ENCODE peak calls at places on chromosome 22, in seven cellular contexts. S is H9, E is mesendoderm, B is IMR-90, Q is neuronal stem cell, A is mesenchymal stem cell, U is trophoblast cell. P is an unnamed sample.

GRCh38 chr22:41480397-41480735 is 11.4 kb downstream of the ACO2 start:
- DNase-seq in S (no peak), E (no peak), B (peak), Q (no peak), A (no peak), U (no peak), P (no peak)

GRCh38 chr22:39236321-39237275 is 8.2 kb downstream of the PDGFB start:
- DNase-seq in S (no peak), E (no peak), B (no peak), Q (no peak), A (no peak), U (peak), P (no peak)

GRCh38 chr22:48755332-48755949 is 1072.2 kb downstream of the BRD1 start:
- DNase-seq in S (no peak), E (no peak), B (no peak), Q (no peak), A (no peak), U (no peak), P (no peak)

GRCh38 chr22:45308624-45309421 is 911 bp upstream of the FAM118A start:
- DNase-seq in S (no peak), E (peak), B (no peak), Q (no peak), A (no peak), U (no peak), P (peak)

GRCh38 chr22:49073873-49074417 is 753.7 kb downstream of the BRD1 start:
- DNase-seq in S (no peak), E (no peak), B (no peak), Q (no peak), A (no peak), U (no peak), P (no peak)

GRCh38 chr22:49016909-49017768 is 810.5 kb downstream of the BRD1 start:
- DNase-seq in S (peak), E (no peak), B (no peak), Q (no peak), A (no peak), U (no peak), P (peak)

GRCh38 chr22:17115927-17116326 is 5.2 kb downstream of the TMEM121B start:
- DNase-seq in S (no peak), E (no peak), B (no peak), Q (no peak), A (no peak), U (no peak), P (no peak)

GRCh38 chr22:42263944-42264343 is 6.5 kb downstream of the TCF20 start:
- DNase-seq in S (no peak), E (no peak), B (no peak), Q (no peak), A (no peak), U (no peak), P (no peak)

GRCh38 chr22:40196628-40197027 is 18.9 kb downstream of the TNRC6B start:
- DNase-seq in S (no peak), E (no peak), B (peak), Q (no peak), A (peak), U (no peak), P (no peak)

GRCh38 chr22:47136671-47137070 is 374.2 kb downstream of the TBC1D22A start:
- DNase-seq in S (no peak), E (no peak), B (no peak), Q (no peak), A (no peak), U (no peak), P (no peak)

GRCh38 chr22:32620992-32621391 is 146.4 kb downstream of the FBXO7 start:
- DNase-seq in S (no peak), E (peak), B (no peak), Q (no peak), A (no peak), U (peak), P (no peak)

GRCh38 chr22:48088226-48088625 is 1325.8 kb downstream of the TBC1D22A start:
- DNase-seq in S (no peak), E (no peak), B (no peak), Q (no peak), A (no peak), U (no peak), P (no peak)

GRCh38 chr22:27252282-27253049 is 549.1 kb downstream of the MN1 start:
- DNase-seq in S (no peak), E (no peak), B (peak), Q (no peak), A (peak), U (peak), P (no peak)

GRCh38 chr22:19912236-19912999 is 29.2 kb upstream of the COMT start:
- DNase-seq in S (peak), E (no peak), B (no peak), Q (no peak), A (no peak), U (no peak), P (no peak)

GRCh38 chr22:32474635-32475427 is at the start of gene FBXO7:
- DNase-seq in S (peak), E (peak), B (peak), Q (peak), A (peak), U (peak), P (peak)

DNA sequence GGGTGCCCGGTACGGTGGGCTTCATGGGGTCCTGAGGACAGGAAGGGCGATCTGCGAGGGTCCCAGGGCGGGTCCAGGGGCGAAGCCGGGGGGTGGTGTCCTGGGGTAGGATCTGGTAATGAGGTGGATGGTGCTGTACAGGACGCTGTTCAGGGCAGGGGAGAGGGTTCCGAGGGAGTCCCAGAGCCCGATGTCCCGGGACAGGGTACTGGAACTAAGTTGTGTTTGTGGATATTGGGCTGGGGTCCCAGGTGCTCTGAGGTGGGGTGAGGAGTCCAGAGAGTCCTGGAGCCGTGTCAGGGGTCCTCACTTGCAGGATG is 426 bp downstream of the LZTR1 start:
- DNase-seq in S (no peak), E (no peak), B (no peak), Q (no peak), A (no peak), U (no peak), P (no peak)
- H3K9ac ChIP-seq in S (peak), E (peak), B (peak), Q (peak), A (peak), U (peak), P (peak)

GRCh38 chr22:35170716-35171697 is 86.3 kb upstream of the HMGXB4 start:
- DNase-seq in S (no peak), E (peak), B (no peak), Q (no peak), A (no peak), U (no peak), P (no peak)
- H2AK5ac ChIP-seq in S (no peak), E (no peak), B (no peak), Q (no peak), A (no peak), U (no peak), P (no peak)

DNA sequence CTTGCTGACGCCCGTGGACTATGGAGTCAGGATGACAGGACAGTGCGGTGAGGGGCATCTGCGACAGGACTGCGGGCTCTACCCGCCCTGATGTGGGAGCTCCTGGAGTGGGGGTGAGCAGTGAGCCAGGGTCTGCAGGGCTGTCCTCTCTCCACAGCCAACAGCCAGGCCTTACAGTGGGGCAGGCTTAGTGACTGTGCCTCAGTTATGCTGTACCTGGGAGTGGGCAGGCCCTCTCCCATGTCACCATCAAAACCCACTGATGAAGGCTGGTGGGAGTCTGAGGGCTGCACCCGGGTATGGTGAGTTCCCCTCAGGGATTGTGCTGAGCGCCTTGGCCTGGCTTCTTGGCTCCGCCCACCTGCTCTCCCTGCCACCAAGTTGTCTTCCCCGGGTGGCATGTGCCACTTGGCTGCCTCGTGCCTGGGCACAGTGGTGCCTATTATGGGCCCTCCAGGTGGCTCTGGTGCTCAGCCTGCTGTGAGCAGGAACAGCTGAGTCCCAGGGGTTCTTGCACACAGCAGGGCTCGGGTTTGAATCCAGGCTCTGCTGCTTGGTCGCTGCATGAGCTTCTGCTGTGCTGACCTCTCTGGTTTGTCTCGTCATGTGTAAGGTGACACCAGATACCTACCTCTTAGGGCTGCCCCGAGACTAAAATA is 4.1 kb upstream of the TRIOBP start:
- DNase-seq in S (no peak), E (no peak), B (no peak), Q (no peak), A (no peak), U (no peak), P (no peak)
- H3K9ac ChIP-seq in S (no peak), E (no peak), B (no peak), Q (no peak), A (no peak), U (no peak), P (no peak)

GRCh38 chr22:23882370-23882769 is 11.8 kb upstream of the MIF start:
- DNase-seq in S (no peak), E (no peak), B (no peak), Q (no peak), A (no peak), U (no peak), P (no peak)
- H2AK5ac ChIP-seq in S (no peak), E (no peak), B (no peak), Q (peak), A (no peak), U (no peak), P (no peak)

DNA sequence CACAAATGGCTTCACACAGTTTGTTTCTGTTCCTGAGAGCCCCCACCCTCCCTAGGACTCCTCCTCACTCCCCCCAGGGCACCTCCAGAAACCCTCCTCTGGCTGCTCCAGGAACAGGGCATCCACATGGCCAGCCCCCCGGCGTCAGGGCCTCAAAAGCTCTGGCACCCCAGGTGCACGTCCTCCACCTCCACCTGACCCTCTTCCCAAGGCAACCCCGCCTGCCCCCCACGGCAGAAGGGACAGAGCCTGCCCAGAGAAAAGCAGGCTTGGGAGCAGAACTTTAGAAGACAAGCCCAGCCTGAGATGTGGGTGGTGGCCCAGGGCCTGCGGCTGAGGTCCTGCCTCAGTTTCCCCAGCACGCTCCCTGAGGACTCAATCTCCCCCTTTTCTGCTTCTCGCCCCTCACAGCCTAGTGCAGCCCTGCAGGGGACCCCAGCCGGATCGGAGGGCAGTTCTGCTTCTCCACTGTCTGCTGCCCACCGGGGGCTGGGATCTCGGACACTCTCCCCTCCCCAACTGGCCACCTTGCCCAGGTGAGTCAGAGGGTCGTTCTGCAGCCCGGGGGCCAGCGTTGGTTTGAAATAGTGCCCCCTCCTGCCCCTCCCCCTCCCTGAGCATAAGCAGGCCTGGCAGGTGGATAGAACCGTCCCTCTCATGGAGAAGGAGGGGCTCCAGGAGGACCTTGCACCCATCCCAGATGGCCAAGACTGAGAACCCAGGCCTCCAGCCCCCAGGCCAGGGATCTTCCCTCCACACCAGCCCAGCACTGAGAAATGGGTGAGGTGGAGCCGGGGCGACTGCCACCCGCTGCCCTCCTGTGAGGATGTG is 2.4 kb upstream of the TRABD start:
- DNase-seq in S (no peak), E (no peak), B (no peak), Q (no peak), A (no peak), U (no peak), P (no peak)
- H3K9ac ChIP-seq in S (no peak), E (no peak), B (no peak), Q (no peak), A (no peak), U (no peak), P (no peak)

GRCh38 chr22:44042822-44043221 is 18.7 kb downstream of the PARVB start:
- DNase-seq in S (no peak), E (no peak), B (peak), Q (no peak), A (no peak), U (peak), P (no peak)
- H2AK5ac ChIP-seq in S (no peak), E (no peak), B (no peak), Q (no peak), A (no peak), U (no peak), P (no peak)

P was measured in H1.